ENCODE peak calls at places on chromosome 14, in four cellular contexts. One of them, this sample, is unnamed.

GRCh38 chr14:38605193-38606114 is 349.6 kb upstream of the CLEC14A start:
- DNase-seq in K562: no peak
- DNase-seq in HepG2: peak
- DNase-seq in GM12878: no peak
- DNase-seq in this sample: peak

GRCh38 chr14:104222396-104223036 is 84.1 kb downstream of the KIF26A start:
- DNase-seq in GM12878: no peak
- DNase-seq in K562: no peak
- DNase-seq in HepG2: no peak
- DNase-seq in this sample: no peak

GRCh38 chr14:100537701-100538565 is 49.3 kb downstream of the BEGAIN start:
- DNase-seq in HepG2: no peak
- DNase-seq in K562: no peak
- DNase-seq in GM12878: no peak
- DNase-seq in this sample: peak

GRCh38 chr14:32779845-32780244 is 158.8 kb upstream of the NPAS3 start:
- DNase-seq in K562: no peak
- DNase-seq in HepG2: no peak
- DNase-seq in GM12878: no peak
- DNase-seq in this sample: no peak

GRCh38 chr14:90871605-90872233 is 55.5 kb upstream of the TTC7B start:
- DNase-seq in HepG2: no peak
- DNase-seq in GM12878: no peak
- DNase-seq in K562: no peak
- DNase-seq in this sample: no peak

GRCh38 chr14:104871145-104871655 is 6.1 kb downstream of the CEP170B start:
- DNase-seq in GM12878: no peak
- DNase-seq in K562: no peak
- DNase-seq in HepG2: no peak
- DNase-seq in this sample: no peak

GRCh38 chr14:54105406-54105805 is 148.8 kb upstream of the BMP4 start:
- DNase-seq in K562: no peak
- DNase-seq in HepG2: no peak
- DNase-seq in GM12878: no peak
- DNase-seq in this sample: no peak

GRCh38 chr14:103064978-103065377 is 7.6 kb upstream of the CDC42BPB start:
- DNase-seq in K562: no peak
- DNase-seq in GM12878: no peak
- DNase-seq in HepG2: no peak
- DNase-seq in this sample: no peak

GRCh38 chr14:49893309-49894213 is 679 bp downstream of the ARF6 start:
- DNase-seq in GM12878: no peak
- DNase-seq in K562: peak
- DNase-seq in HepG2: no peak
- DNase-seq in this sample: peak

GRCh38 chr14:90578283-90578985 is 181.6 kb downstream of the CALM1 start:
- DNase-seq in K562: peak
- DNase-seq in HepG2: no peak
- DNase-seq in GM12878: no peak
- DNase-seq in this sample: no peak

GRCh38 chr14:59816931-59817330 is 53.6 kb downstream of the RTN1 start:
- DNase-seq in K562: no peak
- DNase-seq in HepG2: no peak
- DNase-seq in GM12878: no peak
- DNase-seq in this sample: no peak

GRCh38 chr14:23056956-23057756 is at the start of gene CDH24:
- DNase-seq in HepG2: no peak
- DNase-seq in K562: peak
- DNase-seq in GM12878: no peak
- DNase-seq in this sample: peak

GRCh38 chr14:33788116-33788515 is 162.8 kb downstream of the EGLN3 start:
- DNase-seq in K562: no peak
- DNase-seq in GM12878: no peak
- DNase-seq in HepG2: no peak
- DNase-seq in this sample: peak

GRCh38 chr14:24054324-24054641 is 2.5 kb downstream of the CARMIL3 start:
- DNase-seq in GM12878: no peak
- DNase-seq in K562: no peak
- DNase-seq in HepG2: no peak
- DNase-seq in this sample: no peak

DNA sequence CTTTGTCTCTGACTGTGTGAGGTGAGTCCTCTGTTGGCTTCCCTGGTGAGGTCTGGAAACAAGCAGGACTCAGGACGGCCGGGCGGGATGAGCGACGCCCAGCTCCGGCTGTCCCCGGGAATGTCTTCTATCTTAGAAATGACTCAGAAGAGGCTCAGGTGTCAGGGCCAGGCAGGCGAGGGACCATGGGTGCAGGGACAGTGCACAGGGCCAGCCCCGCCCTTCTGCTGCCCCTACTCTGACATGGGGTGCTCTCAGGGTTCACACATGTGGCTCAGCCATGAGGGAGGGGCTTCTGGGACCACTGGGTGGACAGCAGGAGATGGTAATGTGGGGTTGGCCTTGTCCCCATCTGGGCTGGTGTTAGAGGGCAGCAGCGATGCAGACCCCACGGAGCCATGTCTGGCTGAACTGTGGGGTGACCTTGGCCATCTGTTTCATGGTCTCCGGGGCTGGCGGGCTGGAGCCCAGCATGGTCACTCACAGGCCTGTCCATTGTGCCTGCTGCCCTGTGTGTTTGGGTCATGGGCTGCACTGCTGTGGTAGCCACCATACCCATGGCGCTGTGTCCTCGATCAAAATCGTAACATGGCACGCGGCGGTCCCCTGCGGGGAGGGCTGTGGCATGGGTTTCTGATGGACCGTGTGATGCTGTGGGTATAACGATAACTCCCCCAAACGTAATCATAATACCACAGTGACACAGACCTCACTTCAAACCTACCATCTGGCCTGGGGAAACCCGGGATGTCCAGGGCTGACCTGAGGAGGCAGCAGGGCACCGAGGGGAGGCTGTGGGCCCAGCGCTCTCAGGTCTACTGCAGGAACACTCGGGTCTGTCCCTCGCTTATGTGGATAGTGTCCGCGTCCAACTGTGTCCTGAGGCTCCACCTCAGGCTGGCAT is 368.8 kb downstream of the TMEM121 start:
- DNase-seq in K562: no peak
- DNase-seq in HepG2: no peak
- DNase-seq in GM12878: no peak
- DNase-seq in this sample: no peak
- TF ChIP-seq CREB1 in K562: no peak
- TF ChIP-seq CREB1 in HepG2: no peak
- TF ChIP-seq CREB1 in GM12878: no peak
- TF ChIP-seq CREB1 in this sample: no peak

DNA sequence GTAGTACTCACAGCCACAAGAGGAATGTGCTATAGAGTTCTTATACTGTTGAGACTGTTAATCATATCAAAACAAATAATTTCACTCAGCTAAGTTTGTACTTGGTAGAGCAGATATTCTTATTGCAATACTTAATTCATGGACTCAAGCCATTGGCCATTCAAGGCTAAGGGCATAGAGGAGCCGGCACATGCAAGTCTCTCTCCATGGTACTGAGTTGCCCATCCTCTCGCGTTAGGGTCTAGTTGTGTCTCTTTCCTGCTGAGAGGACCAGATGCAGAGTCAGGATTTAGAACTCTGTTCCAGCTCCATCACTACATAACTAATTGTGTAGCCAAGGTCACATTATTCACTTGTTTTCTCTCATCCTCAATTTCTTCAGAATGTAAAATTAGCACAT is 14.4 kb upstream of the TUNAR start:
- DNase-seq in HepG2: no peak
- DNase-seq in K562: no peak
- DNase-seq in GM12878: no peak
- DNase-seq in this sample: peak
- TF ChIP-seq REST in HepG2: peak
- TF ChIP-seq REST in K562: no peak
- TF ChIP-seq REST in GM12878: peak
- TF ChIP-seq REST in this sample: peak

GRCh38 chr14:85317491-85318021 is 212.4 kb upstream of the FLRT2 start:
- DNase-seq in HepG2: no peak
- DNase-seq in K562: no peak
- DNase-seq in GM12878: no peak
- DNase-seq in this sample: no peak

GRCh38 chr14:85315891-85316290 is 214.1 kb upstream of the FLRT2 start:
- DNase-seq in GM12878: no peak
- DNase-seq in K562: no peak
- DNase-seq in HepG2: no peak
- DNase-seq in this sample: no peak

GRCh38 chr14:85316701-85317100 is 213.2 kb upstream of the FLRT2 start:
- DNase-seq in HepG2: no peak
- DNase-seq in GM12878: no peak
- DNase-seq in K562: no peak
- DNase-seq in this sample: no peak

GRCh38 chr14:85313801-85314207 is 216.1 kb upstream of the FLRT2 start:
- DNase-seq in GM12878: no peak
- DNase-seq in K562: no peak
- DNase-seq in HepG2: no peak
- DNase-seq in this sample: no peak

GRCh38 chr14:85315290-85315689 is 214.7 kb upstream of the FLRT2 start:
- DNase-seq in HepG2: no peak
- DNase-seq in K562: no peak
- DNase-seq in GM12878: no peak
- DNase-seq in this sample: no peak
- TF ChIP-seq CREB1 in HepG2: no peak
- TF ChIP-seq CREB1 in K562: no peak
- TF ChIP-seq CREB1 in GM12878: no peak
- TF ChIP-seq CREB1 in this sample: no peak

GRCh38 chr14:94393474-94393873 is 5.1 kb upstream of the SERPINA1 start:
- DNase-seq in K562: no peak
- DNase-seq in GM12878: no peak
- DNase-seq in HepG2: no peak
- DNase-seq in this sample: no peak
- TF ChIP-seq REST in K562: no peak
- TF ChIP-seq REST in GM12878: no peak
- TF ChIP-seq REST in HepG2: no peak
- TF ChIP-seq REST in this sample: no peak

DNA sequence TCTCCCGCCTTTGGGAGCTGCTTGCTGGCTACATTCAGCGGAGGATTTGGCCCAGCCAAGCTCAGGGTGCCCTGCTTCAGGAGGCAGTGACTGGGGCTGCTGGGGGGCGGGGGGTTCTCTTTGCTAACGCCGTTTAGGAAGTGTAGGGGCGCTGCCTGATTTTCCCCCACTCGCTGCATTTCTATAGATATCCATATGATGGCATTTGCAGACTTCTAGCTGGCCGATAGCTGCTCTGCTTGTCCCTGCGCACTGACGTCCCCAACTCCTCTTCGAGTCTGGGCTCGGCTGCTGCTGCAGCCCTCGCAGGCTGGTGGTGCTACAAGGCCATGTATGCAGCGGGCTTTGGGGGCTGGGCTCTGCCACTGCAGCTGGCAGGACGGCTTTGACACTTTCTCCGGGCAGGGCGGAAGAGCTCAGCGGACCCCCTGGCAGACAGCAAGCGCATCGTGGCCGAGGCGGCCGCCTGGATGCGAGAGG is 3.1 kb downstream of the LRFN5 start:
- DNase-seq in HepG2: no peak
- DNase-seq in GM12878: no peak
- DNase-seq in K562: no peak
- DNase-seq in this sample: peak
- TF ChIP-seq CREB1 in HepG2: no peak
- TF ChIP-seq CREB1 in GM12878: no peak
- TF ChIP-seq CREB1 in K562: no peak
- TF ChIP-seq CREB1 in this sample: peak